ENCODE peak calls at places on chromosomes 11 and 22, in five cellular contexts. G is fibroblast of lung, U is nephron progenitor cell, M is NB4, V is spleen. Q is an unnamed sample.

GRCh38 chr11:47186937-47187681 is 875 bp upstream of the PACSIN3 start:
- DNase-seq in G (peak; percentile 48), M (peak; percentile 80), U (peak; percentile 68), V (no peak), Q (peak; percentile 77)

GRCh38 chr11:72773291-72773690 is 20.6 kb downstream of the STARD10 start:
- DNase-seq in G (peak; percentile 92), V (no peak), M (no peak), U (no peak), Q (no peak)

GRCh38 chr22:46065733-46066454 is 84.4 kb upstream of the PPARA start:
- DNase-seq in G (no peak), M (no peak), U (no peak), V (no peak), Q (no peak)

GRCh38 chr11:42778193-42778592 is 533.6 kb upstream of the API5 start:
- DNase-seq in G (no peak), V (no peak), M (no peak), U (no peak), Q (no peak)

GRCh38 chr11:2473361-2474058 is 28.7 kb downstream of the KCNQ1 start:
- DNase-seq in G (no peak), M (no peak), U (no peak), V (no peak), Q (no peak)

GRCh38 chr11:115333106-115333505 is 171.1 kb downstream of the CADM1 start:
- DNase-seq in G (peak; percentile 84), U (no peak), M (peak; percentile 11), V (no peak), Q (no peak)

GRCh38 chr11:70569173-70569890 is 171.0 kb downstream of the CTTN start:
- DNase-seq in V (peak; percentile 64), U (no peak), M (no peak), G (no peak), Q (no peak)

GRCh38 chr11:21405403-21405802 is 736.0 kb downstream of the NELL1 start:
- DNase-seq in V (no peak), M (no peak), G (no peak), U (no peak), Q (no peak)

GRCh38 chr11:106305458-106305857 is 228.0 kb downstream of the AASDHPPT start:
- DNase-seq in U (no peak), V (no peak), M (no peak), G (no peak), Q (no peak)

GRCh38 chr11:12019337-12019736 is 10.9 kb upstream of the DKK3 start:
- DNase-seq in G (peak; percentile 96), M (no peak), U (no peak), V (no peak), Q (no peak)

GRCh38 chr11:110110854-110111253 is 17.7 kb downstream of the ZC3H12C start:
- DNase-seq in G (no peak), U (no peak), V (no peak), M (no peak), Q (no peak)

GRCh38 chr11:27705873-27706820 is 5.9 kb upstream of the BDNF start:
- DNase-seq in G (peak; percentile 67), V (no peak), U (peak; percentile 46), M (peak; percentile 37), Q (peak; percentile 62)

GRCh38 chr22:47615051-47615450 is 852.6 kb downstream of the TBC1D22A start:
- DNase-seq in M (no peak), G (no peak), V (peak; percentile 48), U (no peak), Q (no peak)

GRCh38 chr11:5712507-5712906 is 22.9 kb downstream of the TRIM22 start:
- DNase-seq in M (peak; percentile 12), G (no peak), V (no peak), U (no peak), Q (peak; percentile 10)
- TF ChIP-seq CTCF in M (no peak), G (peak; percentile 37), V (peak; percentile 47), U (no peak), Q (no peak)

DNA sequence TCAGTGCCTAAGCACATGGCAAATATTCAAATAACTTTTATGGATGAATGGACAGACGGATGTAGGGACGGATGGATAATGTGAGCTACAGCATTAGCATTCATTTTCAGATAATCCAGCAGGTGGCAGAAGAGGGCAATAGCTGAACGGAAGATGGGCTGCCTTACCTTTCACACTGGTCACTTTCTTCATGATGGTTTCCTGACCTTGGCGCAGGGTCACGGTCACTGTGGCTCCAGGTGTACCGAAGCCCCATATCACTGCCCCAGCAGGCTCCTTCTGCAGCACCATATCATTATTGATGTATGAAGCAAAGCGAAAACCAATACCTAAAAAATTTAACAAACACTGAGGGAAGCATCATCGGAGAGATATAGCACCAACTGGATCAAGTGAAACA is 4.3 kb downstream of the SIAE start:
- DNase-seq in U (peak; percentile 46), G (peak; percentile 30), M (peak; percentile 60), V (no peak), Q (peak; percentile 73)
- TF ChIP-seq CTCF in U (peak; percentile 75), G (peak; percentile 83), M (peak; percentile 27), V (peak; percentile 82), Q (peak; percentile 75)

GRCh38 chr11:130431806-130432205 is 3.4 kb upstream of the ADAMTS8 start:
- DNase-seq in M (no peak), U (no peak), G (no peak), V (no peak), Q (no peak)
- TF ChIP-seq CTCF in M (no peak), U (no peak), G (no peak), V (no peak), Q (no peak)

DNA sequence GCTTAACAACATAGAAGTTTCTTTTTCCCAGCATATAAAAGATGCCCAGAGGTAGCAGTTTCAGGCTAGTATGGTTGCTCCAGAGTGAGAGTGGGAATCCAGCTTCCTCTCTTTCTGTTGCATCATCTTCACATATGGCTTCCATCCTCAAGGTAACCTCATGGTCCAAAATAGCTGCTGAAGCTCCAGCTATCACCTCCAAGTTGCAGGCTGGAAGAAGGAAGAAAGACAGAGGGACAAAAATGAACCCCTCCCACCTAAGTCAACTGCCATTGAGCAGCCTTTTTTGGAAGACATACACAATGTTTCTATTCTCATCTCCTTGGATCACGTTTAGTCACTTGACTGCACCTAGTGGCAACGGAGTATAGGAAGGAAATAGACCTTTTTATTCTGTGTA is 5.3 kb downstream of the CSF2RB start:
- DNase-seq in G (no peak), U (no peak), V (no peak), M (no peak), Q (no peak)
- TF ChIP-seq CTCF in G (no peak), U (no peak), V (no peak), M (no peak), Q (no peak)

GRCh38 chr11:65454696-65455456 is 32.3 kb downstream of the NEAT1 start:
- DNase-seq in G (peak; percentile 77), U (peak; percentile 85), M (peak; percentile 88), V (peak; percentile 95), Q (peak; percentile 98)
- TF ChIP-seq CTCF in G (no peak), U (no peak), M (peak; percentile 37), V (no peak), Q (peak; percentile 23)